ENCODE peak calls at places on chromosomes 6 and 20, in six cellular contexts. X is fibroblast of pulmonary artery, T is tibial nerve, Q is left lung, G is epithelial cell of esophagus, N is fibroblast of lung. V is an unnamed sample.

GRCh38 chr20:35467339-35468224 is 12.2 kb downstream of the CEP250 start:
- DNase-seq in X (peak; percentile 54), T (no peak), Q (no peak), G (no peak), N (peak; percentile 77), V (no peak)

GRCh38 chr20:53162251-53162835 is 190.2 kb downstream of the TSHZ2 start:
- DNase-seq in X (peak; percentile 48), T (peak; percentile 61), Q (no peak), G (peak; percentile 83), N (peak; percentile 91), V (no peak)

GRCh38 chr6:89977808-89978748 is 83.8 kb downstream of the GJA10 start:
- DNase-seq in X (peak; percentile 59), T (no peak), Q (no peak), G (no peak), N (peak; percentile 90), V (no peak)

GRCh38 chr6:56595490-56596122 is 47.1 kb downstream of the DST start:
- DNase-seq in X (peak; percentile 46), T (peak; percentile 44), Q (no peak), G (peak; percentile 81), N (peak; percentile 54), V (peak; percentile 25)

GRCh38 chr6:167005350-167006159 is 6.4 kb downstream of the CEP43 start:
- DNase-seq in X (peak; percentile 56), T (no peak), Q (no peak), G (no peak), N (peak; percentile 10), V (no peak)

GRCh38 chr6:16585805-16586204 is 175.5 kb downstream of the ATXN1 start:
- DNase-seq in X (peak; percentile 10), T (peak; percentile 39), Q (no peak), G (no peak), N (no peak), V (no peak)

GRCh38 chr6:33071579-33071978 is 1.9 kb downstream of the HLA-DPA1 start:
- DNase-seq in X (no peak), T (no peak), Q (no peak), G (no peak), N (no peak), V (no peak)

GRCh38 chr6:170029416-170030283 is 261.2 kb downstream of the DLL1 start:
- DNase-seq in X (no peak), T (no peak), Q (peak; percentile 54), G (no peak), N (no peak), V (peak; percentile 28)

GRCh38 chr6:69631552-69632346 is 165.1 kb downstream of the LMBRD1 start:
- DNase-seq in X (no peak), T (no peak), Q (no peak), G (no peak), N (peak; percentile 2), V (no peak)

GRCh38 chr6:159640322-159640721 is 52.7 kb downstream of the SOD2 start:
- DNase-seq in X (no peak), T (no peak), Q (no peak), G (no peak), N (no peak), V (no peak)

GRCh38 chr6:43861212-43861918 is 91.4 kb downstream of the VEGFA start:
- DNase-seq in X (no peak), T (no peak), Q (no peak), G (no peak), N (no peak), V (no peak)

GRCh38 chr20:25496165-25496967 is 88.9 kb downstream of the GINS1 start:
- DNase-seq in X (no peak), T (no peak), Q (peak; percentile 46), G (no peak), N (no peak), V (no peak)

GRCh38 chr6:6972456-6972855 is 135.3 kb upstream of the RREB1 start:
- DNase-seq in X (peak; percentile 86), T (no peak), Q (no peak), G (peak; percentile 70), N (peak; percentile 91), V (no peak)

GRCh38 chr6:87909849-87910248 is 137.8 kb upstream of the SPACA1 start:
- DNase-seq in X (peak; percentile 50), T (no peak), Q (no peak), G (peak; percentile 83), N (peak; percentile 97), V (peak; percentile 78)

GRCh38 chr20:33915726-33916331 is 77.9 kb upstream of the RALY start:
- DNase-seq in X (peak; percentile 24), T (peak; percentile 16), Q (peak; percentile 86), G (peak; percentile 43), N (no peak), V (peak; percentile 50)

GRCh38 chr20:58073945-58074920 is 154.2 kb downstream of the ANKRD60 start:
- DNase-seq in X (peak; percentile 52), T (peak; percentile 30), Q (no peak), G (no peak), N (peak; percentile 81), V (peak; percentile 85)

GRCh38 chr6:43972179-43972914 is 154.9 kb downstream of the MRPL14 start:
- DNase-seq in X (peak; percentile 46), T (no peak), Q (no peak), G (peak; percentile 69), N (peak; percentile 8), V (peak; percentile 28)

GRCh38 chr6:41039060-41039998 is at the start of gene UNC5CL:
- DNase-seq in X (peak; percentile 29), T (no peak), Q (peak; percentile 82), G (peak; percentile 72), N (no peak), V (no peak)

GRCh38 chr6:154432533-154433476 is 76.2 kb upstream of the IPCEF1 start:
- DNase-seq in X (peak; percentile 95), T (no peak), Q (no peak), G (no peak), N (peak; percentile 65), V (no peak)

GRCh38 chr6:53524455-53524815 is 20.5 kb downstream of the GCLC start:
- DNase-seq in X (peak; percentile 52), T (no peak), Q (no peak), G (peak; percentile 76), N (peak; percentile 80), V (peak; percentile 37)

GRCh38 chr20:49594143-49594928 is 26.4 kb upstream of the PTGIS start:
- DNase-seq in X (peak; percentile 66), T (peak; percentile 64), Q (no peak), G (peak; percentile 72), N (peak; percentile 77), V (no peak)

GRCh38 chr20:3752386-3752759 is 15.2 kb downstream of the ADISSP start:
- DNase-seq in X (no peak), T (no peak), Q (no peak), G (no peak), N (no peak), V (no peak)

GRCh38 chr20:2814587-2815051 is at the start of gene C20orf141:
- DNase-seq in X (peak; percentile 97), T (peak; percentile 65), Q (no peak), G (peak; percentile 94), N (peak; percentile 96), V (peak; percentile 87)

DNA sequence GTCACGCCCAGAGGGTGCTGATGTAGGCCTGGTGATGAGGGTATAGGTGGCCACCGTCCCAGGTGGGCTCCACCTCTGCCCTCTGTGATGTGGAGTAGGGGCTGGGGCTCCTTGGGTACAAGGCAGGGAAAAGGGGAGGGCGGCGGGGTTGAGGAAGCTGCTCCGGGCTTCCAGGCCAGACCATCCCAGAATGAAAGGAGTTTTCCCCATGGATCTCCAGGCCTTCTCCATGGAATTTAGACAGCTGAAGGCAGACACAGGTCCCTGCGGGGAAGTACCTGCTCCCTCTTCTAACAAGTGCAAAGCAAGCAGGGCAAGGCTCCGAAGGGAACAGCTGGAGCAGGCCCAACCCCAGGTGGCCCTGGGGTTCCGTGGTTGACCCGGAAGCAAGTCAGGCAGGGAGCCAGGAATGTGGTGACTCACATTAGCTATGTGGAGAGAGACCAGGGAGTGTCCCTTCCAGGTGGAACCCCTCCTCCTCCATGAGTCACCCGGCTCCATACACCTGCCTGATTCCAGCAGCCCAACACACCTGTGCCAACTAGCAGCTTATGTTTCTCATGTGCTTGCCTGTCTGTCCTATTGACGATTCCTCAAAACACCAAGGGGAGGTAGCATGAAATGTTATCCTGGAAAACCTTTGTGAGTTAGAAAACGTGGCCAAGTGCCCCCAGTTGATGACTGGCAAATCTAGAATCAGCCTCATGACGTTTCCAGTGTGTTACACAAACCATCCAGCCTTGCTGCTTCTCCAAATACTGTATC is 59.7 kb upstream of the SNX9 start:
- DNase-seq in X (peak; percentile 67), T (no peak), Q (peak; percentile 89), G (peak; percentile 100), N (peak; percentile 65), V (peak; percentile 73)
- H3K4me3 ChIP-seq in X (no peak overlapping the region), T (no peak overlapping the region), Q (no peak overlapping the region), G (no peak overlapping the region), N (no peak overlapping the region), V (no peak overlapping the region)

DNA sequence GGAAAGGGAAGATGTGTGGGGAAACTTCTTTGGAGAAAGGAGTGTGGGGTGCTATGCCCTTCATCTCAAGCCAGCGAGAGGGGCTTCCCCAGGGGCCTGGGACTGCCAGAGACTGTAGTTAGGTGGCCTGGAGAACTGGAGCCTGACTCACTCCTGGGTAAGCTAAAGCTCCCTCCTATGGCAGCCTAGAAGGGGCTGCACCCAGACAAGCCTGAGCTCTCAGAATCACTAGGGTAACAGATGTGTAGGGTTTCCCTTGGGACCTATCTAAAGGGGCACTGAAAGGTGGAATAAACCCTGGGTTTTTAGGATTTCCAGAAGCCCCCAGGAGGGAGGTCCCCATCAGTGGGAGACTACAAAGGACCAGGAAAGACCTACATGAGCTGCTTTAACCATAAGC is 1.6 kb upstream of the ARMC2 start:
- DNase-seq in X (no peak), T (no peak), Q (no peak), G (no peak), N (no peak), V (no peak)
- H3K4me3 ChIP-seq in X (no peak overlapping the region), T (no peak overlapping the region), Q (no peak overlapping the region), G (no peak overlapping the region), N (no peak overlapping the region), V (no peak overlapping the region)

GRCh38 chr6:129657433-129657832 is 52.5 kb downstream of the ARHGAP18 start:
- DNase-seq in X (no peak), T (no peak), Q (no peak), G (no peak), N (no peak), V (no peak)

GRCh38 chr6:129661478-129662405 is 48.2 kb downstream of the ARHGAP18 start:
- DNase-seq in X (no peak), T (no peak), Q (no peak), G (no peak), N (no peak), V (no peak)

GRCh38 chr6:129660346-129660676 is 49.7 kb downstream of the ARHGAP18 start:
- DNase-seq in X (no peak), T (no peak), Q (no peak), G (no peak), N (no peak), V (no peak)

GRCh38 chr6:129659167-129659566 is 50.8 kb downstream of the ARHGAP18 start:
- DNase-seq in X (no peak), T (no peak), Q (no peak), G (no peak), N (no peak), V (no peak)

GRCh38 chr6:129659590-129660345 is 50.2 kb downstream of the ARHGAP18 start:
- DNase-seq in X (peak; percentile 65), T (no peak), Q (no peak), G (no peak), N (no peak), V (peak; percentile 54)
- H3K4me3 ChIP-seq in X (peak overlapping the region; percentile 47), T (no peak overlapping the region), Q (no peak overlapping the region), G (no peak overlapping the region), N (no peak overlapping the region), V (peak overlapping the region; percentile 24)

DNA sequence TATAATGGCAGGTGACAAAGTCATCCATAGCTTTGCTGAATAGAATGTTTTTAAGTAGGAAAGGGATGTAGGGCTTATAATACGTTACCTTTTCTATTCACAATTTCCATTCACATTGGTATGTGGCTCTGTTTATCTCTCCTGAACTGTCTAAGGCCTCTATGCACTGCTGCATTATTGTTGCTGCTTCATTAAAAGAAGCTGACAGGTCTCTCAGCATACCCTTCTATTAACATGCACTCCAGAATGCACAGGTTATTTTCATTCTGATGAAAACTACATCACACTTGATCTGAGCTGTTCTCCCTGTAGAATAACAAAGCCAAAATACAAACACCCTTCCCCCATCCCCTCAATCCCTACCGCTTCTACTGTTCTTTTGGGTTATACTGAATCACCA is 399.3 kb downstream of the TBC1D32 start:
- DNase-seq in X (no peak), T (no peak), Q (no peak), G (no peak), N (no peak), V (no peak)
- H3K4me3 ChIP-seq in X (no peak overlapping the region), T (no peak overlapping the region), Q (no peak overlapping the region), G (no peak overlapping the region), N (no peak overlapping the region), V (no peak overlapping the region)